ENCODE peak calls at places on chromosomes 12 and 14, in four cellular contexts. Z is A549; U is stimulated activated CD4-positive, alpha-beta T cell treated with anti-CD3 and anti-CD28 coated beads, Interleukin-12 subunit alpha, Interleukin-12 subunit beta, amount 100 ng/mL, for 48 hours; D is stimulated activated naive CD8-positive, alpha-beta T cell treated with anti-CD3 and anti-CD28 coated beads, Interleukin-15, Interleukin-2, amounts not matched to agents 100 U/mL and 50 U/mL, for 24 hours. P is an unnamed sample.

GRCh38 chr14:20295067-20295466 is 10.7 kb downstream of the TTC5 start:
- DNase-seq in Z (no peak), D (peak), U (no peak), P (peak)

GRCh38 chr12:47967461-47968430 is 4.3 kb downstream of the TMEM106C start:
- DNase-seq in Z (no peak), U (no peak), D (no peak), P (no peak)

GRCh38 chr12:1552978-1553471 is 41.4 kb downstream of the FBXL14 start:
- DNase-seq in U (no peak), Z (no peak), D (no peak), P (no peak)

GRCh38 chr14:97978336-97978735 is 1181.2 kb downstream of the VRK1 start:
- DNase-seq in D (peak), U (peak), Z (peak), P (no peak)

GRCh38 chr12:98574110-98574509 is 19.4 kb upstream of the SLC25A3 start:
- DNase-seq in Z (no peak), U (no peak), D (no peak), P (no peak)

GRCh38 chr12:54159140-54159539 is 29.6 kb downstream of the SMUG1 start:
- DNase-seq in U (peak), D (peak), Z (no peak), P (peak)

GRCh38 chr12:9745191-9745590 is 12.3 kb upstream of the CLECL1 start:
- DNase-seq in D (no peak), U (no peak), Z (no peak), P (no peak)

GRCh38 chr14:52692248-52692962 is 3.0 kb downstream of the ERO1A start:
- DNase-seq in U (no peak), D (no peak), Z (no peak), P (no peak)

GRCh38 chr14:37889087-37889486 is 293.7 kb downstream of the TTC6 start:
- DNase-seq in D (no peak), U (no peak), Z (no peak), P (no peak)

GRCh38 chr12:6867407-6868210 is at the start of gene TPI1:
- DNase-seq in Z (peak), D (peak), U (peak), P (peak)

P was measured in naive B cell.